ENCODE peak calls at places on chromosomes 13 and 19, in four cellular contexts. X, C, U and T are unnamed samples.

GRCh38 chr19:55165952-55166529 is 372 bp downstream of the DNAAF3 start:
- DNase-seq in C (peak; percentile 49), X (peak; percentile 83), U (peak; percentile 72), T (no peak)

GRCh38 chr13:29472317-29472961 is 123.0 kb downstream of the SLC7A1 start:
- DNase-seq in C (no peak), U (peak; percentile 47), X (peak; percentile 69), T (no peak)

GRCh38 chr13:76654263-76654662 is 231.9 kb downstream of the KCTD12 start:
- DNase-seq in C (no peak), U (no peak), X (no peak), T (no peak)

GRCh38 chr19:45267296-45267695 is 16.2 kb downstream of the MARK4 start:
- DNase-seq in X (no peak), C (no peak), U (no peak), T (no peak)

GRCh38 chr13:23348270-23349126 is 85.0 kb downstream of the SACS start:
- DNase-seq in X (peak; percentile 13), U (no peak), C (no peak), T (no peak)

GRCh38 chr19:56637976-56638555 is 4.9 kb upstream of the SMIM17 start:
- DNase-seq in U (peak; percentile 28), C (no peak), X (peak; percentile 80), T (no peak)

GRCh38 chr13:98819382-98819781 is 66.9 kb upstream of the SLC15A1 start:
- DNase-seq in U (no peak), C (peak; percentile 85), X (no peak), T (no peak)

GRCh38 chr13:114004416-114005205 is 30.7 kb upstream of the C13orf46 start:
- DNase-seq in U (peak; percentile 77), C (no peak), X (peak; percentile 92), T (peak; percentile 41)

GRCh38 chr13:45296259-45296658 is 44.7 kb downstream of the TPT1 start:
- DNase-seq in U (no peak), X (no peak), C (no peak), T (no peak)

DNA sequence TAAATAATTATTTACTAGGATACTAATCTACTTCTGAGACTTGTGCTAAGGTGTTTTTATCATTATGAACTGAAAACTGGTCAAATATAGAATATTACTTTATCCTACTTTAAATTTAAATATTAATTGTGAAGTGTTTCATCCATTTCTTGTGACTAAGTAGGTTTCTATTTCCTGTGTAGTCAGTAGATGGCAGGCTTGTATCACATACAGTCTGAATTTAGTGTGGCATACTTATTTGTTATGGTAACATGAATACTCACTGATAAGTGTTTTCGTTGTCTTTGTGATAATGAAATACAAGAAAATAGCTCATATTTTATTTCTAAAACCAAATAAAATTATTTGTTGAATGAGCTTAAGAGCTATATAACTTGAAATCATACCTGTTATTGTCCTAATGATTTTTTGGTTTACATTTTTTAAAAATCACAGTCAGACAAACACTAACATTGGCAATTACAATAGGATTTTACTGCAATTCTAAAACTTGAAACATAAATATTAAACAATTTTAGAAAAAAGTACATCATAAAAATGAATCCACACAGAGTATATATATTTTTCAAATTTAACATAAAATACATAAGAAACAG is 904.6 kb upstream of the PCDH20 start:
- DNase-seq in X (peak; percentile 66), C (no peak), U (no peak), T (no peak)
- TF ChIP-seq CTCF in X (peak; percentile 44), C (peak; percentile 57), U (peak; percentile 41), T (peak; percentile 24)

GRCh38 chr13:30846844-30847243 is 59.2 kb upstream of the MEDAG start:
- DNase-seq in X (no peak), C (no peak), U (no peak), T (no peak)
- H3K4me1 ChIP-seq in X (no peaks in the 10 kb centered on the region), C (no peaks in the 10 kb centered on the region), U (no peaks in the 10 kb centered on the region), T (no peaks in the 10 kb centered on the region)

GRCh38 chr13:24878340-24878739 is 114.4 kb downstream of the RNF17 start:
- DNase-seq in X (no peak), C (no peak), U (no peak), T (no peak)

GRCh38 chr13:24888291-24888931 is 124.4 kb downstream of the RNF17 start:
- DNase-seq in X (no peak), U (no peak), C (no peak), T (no peak)

GRCh38 chr13:24877531-24877930 is 113.6 kb downstream of the RNF17 start:
- DNase-seq in U (no peak), C (no peak), X (no peak), T (no peak)

GRCh38 chr13:24887759-24888158 is 123.8 kb downstream of the RNF17 start:
- DNase-seq in X (no peak), U (no peak), C (no peak), T (no peak)

DNA sequence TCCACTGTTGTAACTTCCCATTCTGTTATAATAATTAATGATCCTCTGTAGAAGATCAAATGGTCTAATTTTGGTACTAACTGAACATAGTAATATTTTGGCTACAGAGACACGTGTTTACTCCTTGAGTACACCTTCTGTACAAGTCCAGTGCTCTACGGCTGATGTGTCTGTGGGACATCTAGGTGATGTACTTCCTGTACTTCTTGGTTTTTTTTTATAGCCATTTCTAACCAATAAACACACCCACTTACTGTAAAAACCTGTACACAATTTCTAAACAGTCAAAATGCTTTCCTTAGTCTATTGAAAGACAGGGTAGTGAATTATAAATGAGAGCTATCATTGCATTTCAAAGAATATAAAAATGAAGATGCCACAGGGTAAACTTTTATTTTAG is 118.7 kb downstream of the RNF17 start:
- DNase-seq in C (no peak), U (no peak), X (no peak), T (no peak)
- TF ChIP-seq CTCF in C (no peak), U (no peak), X (no peak), T (no peak)

GRCh38 chr19:30049844-30050667 is 108.0 kb downstream of the URI1 start:
- DNase-seq in C (no peak), X (no peak), U (no peak), T (no peak)

GRCh38 chr19:30054210-30054609 is 112.2 kb downstream of the URI1 start:
- DNase-seq in U (no peak), X (no peak), C (no peak), T (no peak)

GRCh38 chr19:30052122-30053075 is 110.4 kb downstream of the URI1 start:
- DNase-seq in C (no peak), X (no peak), U (no peak), T (no peak)

GRCh38 chr19:30056580-30056979 is 114.5 kb downstream of the URI1 start:
- DNase-seq in C (no peak), X (no peak), U (no peak), T (no peak)

DNA sequence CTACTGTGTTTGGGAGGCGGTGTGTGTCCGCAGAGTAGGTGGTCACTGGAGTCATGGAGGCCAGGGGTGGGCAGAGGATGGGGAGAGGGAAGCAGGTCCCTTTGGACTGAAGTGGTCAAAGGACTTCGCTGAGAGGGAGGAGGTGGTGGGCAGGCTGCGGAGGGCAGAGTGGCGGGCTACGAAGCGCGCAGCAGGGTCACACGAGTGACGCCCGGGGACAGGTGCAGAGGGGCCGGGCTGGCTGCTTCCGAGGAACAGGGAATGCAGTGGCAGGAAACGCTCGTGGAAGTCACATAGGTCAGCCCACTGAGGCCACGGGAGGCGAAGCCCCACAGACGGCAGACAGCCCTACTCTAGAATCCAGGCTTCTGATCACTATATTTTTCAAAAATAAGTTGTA is 111.5 kb downstream of the URI1 start:
- DNase-seq in U (no peak), C (no peak), X (no peak), T (peak; percentile 32)
- H3K4me1 ChIP-seq in U (no peaks in the 10 kb centered on the region), C (no peaks in the 10 kb centered on the region), X (no peaks in the 10 kb centered on the region), T (no peaks in the 10 kb centered on the region)

DNA sequence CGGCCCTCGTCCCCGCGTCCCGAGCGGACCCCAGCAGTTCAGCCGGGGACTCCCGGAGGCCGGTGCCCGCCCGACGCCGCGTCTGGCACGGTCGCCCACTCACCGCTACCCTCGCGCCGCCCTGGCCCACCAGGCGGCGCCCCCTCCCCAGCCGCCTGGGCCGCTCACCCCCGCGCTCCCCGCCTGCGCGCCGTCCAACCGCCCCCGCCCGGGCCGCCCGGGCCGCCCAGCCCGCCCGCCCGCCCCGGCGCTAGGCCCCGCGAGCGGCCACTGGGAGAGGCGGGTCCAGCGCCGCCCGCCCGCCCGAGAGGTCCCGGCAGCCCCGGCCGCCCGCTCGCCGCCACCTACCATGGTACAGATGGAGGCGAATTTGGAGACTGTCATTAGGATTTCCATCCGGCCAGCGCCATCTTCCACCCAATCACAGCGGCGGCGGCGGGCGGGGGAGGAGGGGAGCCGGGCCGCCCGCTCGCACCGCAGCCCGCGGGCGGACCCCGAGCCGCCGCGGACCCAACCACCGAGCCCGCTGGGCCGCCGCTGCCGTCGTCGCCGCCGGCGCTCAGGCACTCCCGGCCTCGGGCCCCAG is at the start of gene USP12:
- DNase-seq in X (peak; percentile 39), C (peak; percentile 58), U (no peak), T (peak; percentile 59)
- TF ChIP-seq CTCF in X (no peak), C (peak; percentile 23), U (no peak), T (no peak)

DNA sequence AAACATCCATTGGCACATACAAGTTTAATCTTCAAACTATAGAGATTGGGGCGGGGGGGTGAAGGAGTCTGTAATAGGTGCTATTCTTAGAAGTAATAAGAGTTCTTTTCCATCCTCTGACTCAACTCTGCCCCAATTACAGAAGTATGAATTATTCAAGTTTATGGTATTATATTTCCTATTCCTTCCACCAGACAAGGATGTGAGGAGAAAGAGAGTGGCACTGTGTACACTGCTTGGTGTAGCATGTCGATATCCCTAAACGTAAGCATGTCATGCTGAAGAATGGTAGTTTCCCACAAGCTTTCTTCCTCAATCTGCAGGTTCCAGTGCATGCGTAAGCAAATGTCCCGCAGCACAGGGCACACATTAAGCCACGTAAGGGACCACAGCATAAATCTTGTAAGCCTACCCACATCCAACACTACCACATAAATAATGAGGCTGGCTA is 14.1 kb downstream of the BRD4 start:
- DNase-seq in U (no peak), C (no peak), X (no peak), T (no peak)
- H3K4me1 ChIP-seq in U (peaks cover 83% of the 10 kb centered on the region), C (peaks cover 49% of the 10 kb centered on the region), X (peaks cover 54% of the 10 kb centered on the region), T (peaks cover 98% of the 10 kb centered on the region)

DNA sequence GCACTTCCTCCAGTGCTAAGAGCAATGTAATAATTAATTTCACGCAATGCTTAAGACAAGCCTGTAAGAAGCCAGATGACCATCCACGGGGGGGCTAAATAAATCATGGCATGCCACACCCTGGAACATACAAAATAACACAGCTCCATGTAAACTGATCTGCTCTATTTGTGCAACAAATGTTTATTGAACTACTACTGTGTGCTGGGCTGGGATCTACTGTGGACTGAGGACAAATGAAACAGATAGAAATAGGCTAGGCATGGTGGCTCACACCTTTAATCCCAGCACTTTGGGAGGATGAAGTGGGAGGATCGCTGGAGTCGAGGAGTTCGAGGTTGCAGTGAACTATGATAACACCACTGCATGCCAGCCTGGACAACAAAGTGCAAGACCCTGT is 21.3 kb downstream of the TGFB1 start:
- DNase-seq in X (no peak), C (no peak), U (no peak), T (no peak)
- TF ChIP-seq CTCF in X (no peak), C (no peak), U (no peak), T (no peak)